ENCODE peak calls at places on chromosomes 4 and X, in four cellular contexts. G is WTC11, H is K562, S is SK-N-SH. M is an unnamed sample.

GRCh38 chr4:126451237-126451885 is 1136.6 kb downstream of the FAT4 start:
- DNase-seq in G (no peak), H (no peak), S (no peak), M (no peak)

GRCh38 chrX:45849261-45849660 is 648.6 kb upstream of the DIPK2B start:
- DNase-seq in G (no peak), H (peak), S (peak), M (no peak)

GRCh38 chrX:96884027-96884426 is 319 bp downstream of the RPA4 start:
- DNase-seq in G (no peak), H (no peak), S (no peak), M (no peak)

GRCh38 chr4:24778427-24779225 is 16.7 kb upstream of the SOD3 start:
- DNase-seq in G (no peak), H (no peak), S (no peak), M (no peak)

GRCh38 chr4:37847311-37847710 is 20.8 kb downstream of the PGM2 start:
- DNase-seq in G (no peak), H (no peak), S (no peak), M (no peak)

GRCh38 chrX:30489323-30489722 is 88.2 kb downstream of the TASL start:
- DNase-seq in G (peak), H (peak), S (no peak), M (no peak)

GRCh38 chr4:19497692-19498091 is 754.0 kb upstream of the SLIT2 start:
- DNase-seq in G (no peak), H (no peak), S (no peak), M (no peak)

GRCh38 chr4:76738081-76738931 is 159.6 kb downstream of the SOWAHB start:
- DNase-seq in G (no peak), H (no peak), S (no peak), M (no peak)

GRCh38 chrX:129663171-129663570 is 8.4 kb upstream of the APLN start:
- DNase-seq in G (no peak), H (no peak), S (no peak), M (no peak)

GRCh38 chr4:87934157-87934704 is 41.3 kb upstream of the SPP1 start:
- DNase-seq in G (no peak), H (no peak), S (no peak), M (no peak)

GRCh38 chr4:2083116-2083825 is 24.1 kb downstream of the NAT8L start:
- DNase-seq in G (no peak), H (no peak), S (no peak), M (no peak)

GRCh38 chr4:70737006-70737405 is 15.2 kb downstream of the RUFY3 start:
- DNase-seq in G (no peak), H (no peak), S (no peak), M (no peak)

GRCh38 chr4:5045099-5045498 is 6.2 kb upstream of the STK32B start:
- DNase-seq in G (no peak), H (no peak), S (no peak), M (no peak)
- TF ChIP-seq TEAD4 in G (no peak), H (no peak), S (no peak), M (no peak)

GRCh38 chrX:48683411-48683982 is at the start of gene WAS:
- DNase-seq in G (no peak), H (no peak), S (no peak), M (no peak)
- TF ChIP-seq TEAD4 in G (no peak), H (no peak), S (no peak), M (no peak)

GRCh38 chr4:73705056-73705432 is 35.3 kb upstream of the CXCL8 start:
- DNase-seq in G (no peak), H (no peak), S (no peak), M (no peak)
- TF ChIP-seq TEAD4 in G (no peak), H (no peak), S (no peak), M (no peak)

GRCh38 chr4:150004481-150004880 is 73.8 kb upstream of the DCLK2 start:
- DNase-seq in G (no peak), H (no peak), S (no peak), M (no peak)

GRCh38 chr4:149999485-150000074 is 78.7 kb upstream of the DCLK2 start:
- DNase-seq in G (no peak), H (peak), S (peak), M (no peak)

GRCh38 chr4:150002561-150002960 is 75.7 kb upstream of the DCLK2 start:
- DNase-seq in G (no peak), H (no peak), S (no peak), M (no peak)

GRCh38 chr4:150005537-150005936 is 72.7 kb upstream of the DCLK2 start:
- DNase-seq in G (no peak), H (no peak), S (no peak), M (no peak)

DNA sequence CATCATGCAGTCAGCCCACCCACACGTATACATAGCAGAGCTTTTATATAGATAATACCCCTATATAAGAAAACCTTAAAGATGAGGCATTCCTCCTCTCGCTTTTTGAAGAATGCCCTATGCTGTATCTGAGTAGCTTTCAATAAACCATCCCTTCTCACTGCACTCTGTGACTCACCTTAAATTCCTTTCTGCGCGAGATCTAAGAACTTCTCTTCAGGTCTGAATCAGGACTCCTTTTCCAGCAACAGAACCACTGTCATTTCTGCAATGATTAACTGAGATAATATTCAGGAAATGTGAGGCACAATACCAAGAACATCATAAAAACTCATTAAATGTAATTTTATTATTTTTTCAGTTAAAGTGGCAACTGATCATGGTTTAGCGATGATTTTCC is 76.4 kb upstream of the DCLK2 start:
- DNase-seq in G (no peak), H (no peak), S (no peak), M (no peak)
- TF ChIP-seq TEAD4 in G (no peak), H (no peak), S (no peak), M (no peak)

DNA sequence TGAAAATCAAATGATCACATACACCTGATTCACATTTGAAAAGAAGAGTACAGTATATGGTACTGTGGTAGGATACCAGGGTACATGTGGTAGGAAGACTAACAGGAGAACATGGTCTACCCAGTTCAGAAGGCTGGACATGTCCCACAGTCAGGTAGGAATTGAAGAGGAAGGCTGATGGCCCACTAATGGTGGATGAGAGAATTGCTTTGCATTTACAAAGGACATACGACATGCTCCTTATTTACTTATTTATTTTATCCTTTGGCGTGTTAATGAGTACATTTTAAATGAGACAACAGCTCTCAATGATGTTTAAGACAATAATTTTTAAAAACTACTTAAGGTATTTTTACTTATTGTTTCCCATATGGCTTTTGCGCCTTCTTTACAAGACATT is 106.7 kb upstream of the BMP2K start:
- DNase-seq in G (no peak), H (peak), S (no peak), M (no peak)
- TF ChIP-seq TEAD4 in G (no peak), H (no peak), S (no peak), M (no peak)

GRCh38 chr4:151530783-151531182 is 121.8 kb downstream of the FHIP1A start:
- DNase-seq in G (no peak), H (peak), S (no peak), M (no peak)
- TF ChIP-seq TEAD4 in G (no peak), H (no peak), S (no peak), M (no peak)

DNA sequence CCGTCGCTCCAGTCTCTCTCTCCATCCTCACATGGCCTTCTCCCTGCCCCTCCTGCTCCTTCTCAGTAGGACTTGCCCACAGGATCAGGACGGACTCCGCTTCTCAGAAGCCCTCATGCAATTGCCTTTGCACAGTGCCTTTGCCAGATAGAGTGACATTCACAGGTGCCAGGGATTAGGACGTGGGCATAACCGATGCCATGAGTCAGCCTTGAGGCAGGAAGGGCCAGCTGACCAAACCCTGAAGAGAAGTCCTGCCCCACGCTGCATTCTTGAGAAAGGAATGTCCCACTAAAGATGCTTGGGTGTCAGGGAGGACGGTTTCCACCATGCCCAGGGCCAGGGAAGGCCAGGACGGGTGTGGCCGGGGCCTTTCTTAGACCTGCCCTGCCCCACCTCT is 6.6 kb upstream of the GRPEL1 start:
- DNase-seq in G (no peak), H (no peak), S (no peak), M (no peak)
- TF ChIP-seq TEAD4 in G (no peak), H (no peak), S (no peak), M (no peak)

DNA sequence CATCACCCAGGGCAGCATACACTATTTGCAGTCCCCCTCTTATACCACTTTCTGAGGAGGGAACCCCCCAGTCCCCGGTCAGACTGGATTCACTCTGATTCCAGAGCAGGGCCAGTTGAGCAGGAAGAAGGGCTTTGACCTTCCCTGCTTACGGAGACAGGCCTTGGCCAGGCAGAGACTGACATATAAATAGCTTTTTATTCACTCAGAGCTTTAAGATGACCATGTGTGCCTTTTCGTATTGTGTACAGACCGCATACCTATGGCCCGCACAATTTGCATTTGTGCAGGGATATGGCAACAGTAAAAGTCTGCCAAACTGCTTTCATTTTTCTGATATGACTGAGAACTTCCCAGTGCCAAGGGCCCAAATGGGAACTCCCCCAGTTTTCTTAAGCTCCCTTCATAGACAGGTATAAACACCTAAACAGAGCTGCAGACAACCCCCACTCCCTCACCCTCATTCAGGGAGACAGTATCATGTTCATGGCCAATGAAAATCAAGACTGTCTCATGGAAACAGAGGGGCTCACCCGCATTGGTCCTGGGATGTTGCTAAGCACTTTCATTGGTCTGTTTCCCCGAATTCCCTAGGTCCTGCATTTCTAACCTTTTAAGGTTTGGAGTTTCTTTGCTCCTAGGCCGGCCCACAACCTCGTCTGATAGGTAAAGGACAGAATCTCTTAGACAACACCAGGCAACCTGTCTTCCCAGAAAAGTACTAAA is 86.0 kb downstream of the RTL5 start:
- DNase-seq in G (peak), H (no peak), S (peak), M (peak)
- TF ChIP-seq TEAD4 in G (no peak), H (no peak), S (no peak), M (no peak)

DNA sequence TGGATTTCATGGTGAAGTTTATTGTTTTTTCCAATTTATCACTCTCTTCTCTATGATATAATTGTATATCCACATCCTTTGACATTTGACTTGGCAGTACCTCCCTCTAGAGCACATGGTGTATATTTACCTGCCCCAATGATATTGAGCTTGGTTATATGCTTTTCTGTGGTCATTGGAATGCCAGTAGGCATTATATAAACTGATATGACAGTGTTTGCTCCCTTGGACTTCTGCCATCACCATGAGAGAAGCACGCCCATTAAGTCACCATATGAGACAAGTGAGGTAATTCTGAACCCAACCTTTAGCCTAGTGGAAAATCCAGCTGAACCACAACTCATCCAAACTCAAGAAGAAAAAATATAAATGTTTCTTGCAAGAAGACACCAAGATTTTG is 2761.5 kb downstream of the ARAP2 start:
- DNase-seq in G (no peak), H (no peak), S (no peak), M (no peak)
- TF ChIP-seq TEAD4 in G (no peak), H (no peak), S (no peak), M (no peak)

M was measured in H1.